ENCODE peak calls at places on chromosomes 13 and 19, in eight cellular contexts. D, A, I, O, S, Y, E and M are unnamed samples.

GRCh38 chr19:50328257-50329145 is 676 bp downstream of the KCNC3 start:
- DNase-seq in I (peak; percentile 42), O (no peak), E (no peak), Y (no peak), D (peak; percentile 40), A (no peak), S (no peak), M (no peak)

GRCh38 chr13:39036212-39036611 is 1.7 kb downstream of the PROSER1 start:
- DNase-seq in Y (no peak), E (no peak), I (peak; percentile 19), O (peak; percentile 66), D (no peak), S (no peak), A (no peak), M (no peak)

GRCh38 chr13:33723365-33723764 is 94.6 kb upstream of the RFC3 start:
- DNase-seq in S (no peak), E (no peak), O (no peak), D (no peak), Y (no peak), A (no peak), I (no peak), M (no peak)

GRCh38 chr19:6801397-6802086 is 29.0 kb downstream of the VAV1 start:
- DNase-seq in A (no peak), Y (no peak), S (no peak), D (peak; percentile 75), O (peak; percentile 93), I (peak; percentile 90), E (no peak), M (no peak)

GRCh38 chr13:60627071-60627686 is 230.2 kb downstream of the TDRD3 start:
- DNase-seq in Y (no peak), S (no peak), O (peak; percentile 11), D (no peak), E (no peak), A (peak; percentile 9), I (no peak), M (peak; percentile 1)

GRCh38 chr13:90594694-90595093 is 752.8 kb upstream of the MIR17HG start:
- DNase-seq in S (peak; percentile 25), A (no peak), Y (no peak), I (no peak), E (no peak), D (no peak), O (no peak), M (no peak)

GRCh38 chr13:113981201-113981605 is 7.3 kb upstream of the C13orf46 start:
- DNase-seq in I (no peak), E (peak; percentile 98), S (peak; percentile 42), O (no peak), D (no peak), Y (peak; percentile 81), A (peak; percentile 50), M (peak; percentile 69)

GRCh38 chr19:15072930-15073647 is 8.9 kb upstream of the OR1I1 start:
- DNase-seq in Y (peak; percentile 81), D (no peak), I (no peak), A (no peak), S (peak; percentile 29), E (no peak), O (no peak), M (no peak)

GRCh38 chr19:30790048-30790680 is 418.0 kb downstream of the ZNF536 start:
- DNase-seq in E (no peak), S (no peak), A (no peak), D (no peak), O (no peak), Y (no peak), I (no peak), M (no peak)

GRCh38 chr13:28031929-28032328 is 43.4 kb upstream of the URAD start:
- DNase-seq in Y (no peak), D (no peak), A (no peak), E (no peak), O (no peak), S (no peak), I (no peak), M (no peak)

GRCh38 chr13:91017031-91017668 is 330.3 kb upstream of the MIR17HG start:
- DNase-seq in A (peak; percentile 42), E (no peak), I (peak; percentile 30), D (peak; percentile 19), O (peak; percentile 23), Y (no peak), S (no peak), M (no peak)

GRCh38 chr19:778910-779653 is 18.2 kb upstream of the PTBP1 start:
- DNase-seq in O (no peak), I (no peak), E (no peak), Y (no peak), S (peak; percentile 83), D (no peak), A (peak; percentile 86), M (no peak)

GRCh38 chr13:80083516-80084085 is 257.3 kb downstream of the SPRY2 start:
- DNase-seq in O (no peak), E (no peak), I (no peak), D (no peak), S (no peak), Y (no peak), A (no peak), M (no peak)

GRCh38 chr13:78323848-78324247 is 279.5 kb downstream of the POU4F1 start:
- DNase-seq in E (no peak), D (no peak), O (no peak), A (no peak), Y (no peak), I (no peak), S (no peak), M (no peak)

GRCh38 chr19:5738423-5738822 is 18.0 kb downstream of the CATSPERD start:
- DNase-seq in S (no peak), E (no peak), O (no peak), Y (no peak), D (no peak), A (no peak), I (no peak), M (no peak)

GRCh38 chr19:5349041-5349440 is 8.4 kb upstream of the PTPRS start:
- DNase-seq in D (no peak), E (no peak), Y (no peak), S (no peak), A (no peak), O (no peak), I (no peak), M (no peak)

GRCh38 chr13:51921790-51922740 is 60.3 kb downstream of the CCDC70 start:
- DNase-seq in I (no peak), Y (no peak), E (peak; percentile 58), S (no peak), O (no peak), A (no peak), D (no peak), M (no peak)

GRCh38 chr13:106649495-106649894 is 81.6 kb upstream of the ARGLU1 start:
- DNase-seq in A (no peak), D (no peak), I (no peak), S (peak; percentile 65), Y (no peak), O (no peak), E (no peak), M (no peak)

GRCh38 chr19:44677019-44677809 is 5.9 kb downstream of the CEACAM19 start:
- DNase-seq in O (no peak), Y (no peak), A (peak; percentile 36), D (no peak), E (no peak), I (no peak), S (no peak), M (no peak)

GRCh38 chr13:42549555-42549941 is 24.4 kb upstream of the TNFSF11 start:
- DNase-seq in A (no peak), S (no peak), D (no peak), I (peak; percentile 32), O (no peak), Y (no peak), E (no peak), M (no peak)

GRCh38 chr19:45402469-45403070 is 2.3 kb downstream of the PPP1R13L start:
- DNase-seq in A (no peak), D (no peak), E (no peak), O (peak; percentile 24), S (no peak), I (peak; percentile 58), Y (peak; percentile 67), M (no peak)

GRCh38 chr19:16587031-16588023 is 15.1 kb upstream of the SLC35E1 start:
- DNase-seq in I (peak; percentile 62), O (peak; percentile 82), A (no peak), D (no peak), Y (no peak), E (no peak), S (no peak), M (no peak)

GRCh38 chr13:67230774-67231480 is 791 bp upstream of the PCDH9 start:
- DNase-seq in D (no peak), S (no peak), Y (peak; percentile 58), A (peak; percentile 28), I (peak; percentile 34), E (no peak), O (peak; percentile 31), M (no peak)